ENCODE peak calls at places on chromosomes 5 and 9, in nine cellular contexts. One of them, this sample, is unnamed.

GRCh38 chr5:57531333-57531732 is 48.7 kb upstream of the ACTBL2 start:
- DNase-seq in Peyer's patch: no peak
- DNase-seq in CD8-positive, alpha-beta T cell: no peak
- DNase-seq in heart left ventricle: no peak
- DNase-seq in OCI-LY7: no peak
- DNase-seq in prostate gland: no peak
- DNase-seq in MM.1S: peak
- DNase-seq in uterus: no peak
- DNase-seq in IMR-90: no peak
- DNase-seq in this sample: no peak

GRCh38 chr9:127445851-127446719 is 5.1 kb downstream of the RPL12 start:
- DNase-seq in prostate gland: no peak
- DNase-seq in CD8-positive, alpha-beta T cell: no peak
- DNase-seq in heart left ventricle: no peak
- DNase-seq in OCI-LY7: peak
- DNase-seq in Peyer's patch: peak
- DNase-seq in IMR-90: no peak
- DNase-seq in MM.1S: no peak
- DNase-seq in uterus: no peak
- DNase-seq in this sample: no peak

GRCh38 chr5:101658433-101658832 is 637.7 kb downstream of the SLCO4C1 start:
- DNase-seq in OCI-LY7: no peak
- DNase-seq in IMR-90: no peak
- DNase-seq in heart left ventricle: no peak
- DNase-seq in Peyer's patch: no peak
- DNase-seq in MM.1S: no peak
- DNase-seq in prostate gland: no peak
- DNase-seq in CD8-positive, alpha-beta T cell: no peak
- DNase-seq in uterus: no peak
- DNase-seq in this sample: no peak

GRCh38 chr5:43638107-43638506 is 35.1 kb downstream of the NNT start:
- DNase-seq in OCI-LY7: no peak
- DNase-seq in MM.1S: no peak
- DNase-seq in prostate gland: no peak
- DNase-seq in heart left ventricle: no peak
- DNase-seq in CD8-positive, alpha-beta T cell: no peak
- DNase-seq in uterus: no peak
- DNase-seq in IMR-90: no peak
- DNase-seq in Peyer's patch: no peak
- DNase-seq in this sample: no peak

GRCh38 chr5:1161832-1162229 is 39.6 kb upstream of the SLC6A19 start:
- DNase-seq in MM.1S: no peak
- DNase-seq in IMR-90: no peak
- DNase-seq in uterus: no peak
- DNase-seq in OCI-LY7: no peak
- DNase-seq in heart left ventricle: peak
- DNase-seq in CD8-positive, alpha-beta T cell: no peak
- DNase-seq in prostate gland: peak
- DNase-seq in Peyer's patch: peak
- DNase-seq in this sample: peak

GRCh38 chr5:150352531-150353394 is 4.7 kb upstream of the TCOF1 start:
- DNase-seq in prostate gland: no peak
- DNase-seq in Peyer's patch: no peak
- DNase-seq in uterus: no peak
- DNase-seq in MM.1S: no peak
- DNase-seq in OCI-LY7: no peak
- DNase-seq in CD8-positive, alpha-beta T cell: no peak
- DNase-seq in IMR-90: peak
- DNase-seq in heart left ventricle: no peak
- DNase-seq in this sample: no peak

GRCh38 chr9:133200631-133201030 is 8.4 kb downstream of the OBP2B start:
- DNase-seq in OCI-LY7: no peak
- DNase-seq in CD8-positive, alpha-beta T cell: no peak
- DNase-seq in uterus: no peak
- DNase-seq in heart left ventricle: no peak
- DNase-seq in Peyer's patch: no peak
- DNase-seq in IMR-90: no peak
- DNase-seq in prostate gland: no peak
- DNase-seq in MM.1S: no peak
- DNase-seq in this sample: no peak

GRCh38 chr9:88998911-88999310 is 7.6 kb downstream of the S1PR3 start:
- DNase-seq in prostate gland: no peak
- DNase-seq in CD8-positive, alpha-beta T cell: no peak
- DNase-seq in heart left ventricle: peak
- DNase-seq in uterus: peak
- DNase-seq in Peyer's patch: no peak
- DNase-seq in IMR-90: no peak
- DNase-seq in OCI-LY7: no peak
- DNase-seq in MM.1S: no peak
- DNase-seq in this sample: peak

GRCh38 chr5:168159425-168159824 is 132.0 kb upstream of the WWC1 start:
- DNase-seq in IMR-90: no peak
- DNase-seq in CD8-positive, alpha-beta T cell: no peak
- DNase-seq in uterus: no peak
- DNase-seq in MM.1S: peak
- DNase-seq in prostate gland: no peak
- DNase-seq in OCI-LY7: peak
- DNase-seq in Peyer's patch: peak
- DNase-seq in heart left ventricle: no peak
- DNase-seq in this sample: peak

GRCh38 chr9:137301086-137301947 is 754 bp downstream of the NRARP start:
- DNase-seq in uterus: no peak
- DNase-seq in OCI-LY7: no peak
- DNase-seq in prostate gland: peak
- DNase-seq in IMR-90: peak
- DNase-seq in Peyer's patch: peak
- DNase-seq in heart left ventricle: peak
- DNase-seq in MM.1S: no peak
- DNase-seq in CD8-positive, alpha-beta T cell: no peak
- DNase-seq in this sample: peak
- TF ChIP-seq CTCF in uterus: peak
- TF ChIP-seq CTCF in OCI-LY7: peak
- TF ChIP-seq CTCF in prostate gland: peak
- TF ChIP-seq CTCF in IMR-90: peak
- TF ChIP-seq CTCF in Peyer's patch: peak
- TF ChIP-seq CTCF in heart left ventricle: peak
- TF ChIP-seq CTCF in MM.1S: no peak
- TF ChIP-seq CTCF in CD8-positive, alpha-beta T cell: no peak
- TF ChIP-seq CTCF in this sample: no peak

GRCh38 chr5:64188776-64189175 is 23.1 kb downstream of the RNF180 start:
- DNase-seq in uterus: no peak
- DNase-seq in MM.1S: no peak
- DNase-seq in CD8-positive, alpha-beta T cell: no peak
- DNase-seq in prostate gland: no peak
- DNase-seq in IMR-90: no peak
- DNase-seq in Peyer's patch: no peak
- DNase-seq in heart left ventricle: no peak
- DNase-seq in OCI-LY7: no peak
- DNase-seq in this sample: no peak

GRCh38 chr5:64184832-64185231 is 19.2 kb downstream of the RNF180 start:
- DNase-seq in IMR-90: no peak
- DNase-seq in OCI-LY7: no peak
- DNase-seq in MM.1S: peak
- DNase-seq in prostate gland: no peak
- DNase-seq in CD8-positive, alpha-beta T cell: no peak
- DNase-seq in Peyer's patch: no peak
- DNase-seq in heart left ventricle: no peak
- DNase-seq in uterus: no peak
- DNase-seq in this sample: no peak

GRCh38 chr5:64180661-64181343 is 15.2 kb downstream of the RNF180 start:
- DNase-seq in IMR-90: no peak
- DNase-seq in MM.1S: no peak
- DNase-seq in uterus: no peak
- DNase-seq in OCI-LY7: no peak
- DNase-seq in CD8-positive, alpha-beta T cell: no peak
- DNase-seq in Peyer's patch: no peak
- DNase-seq in prostate gland: no peak
- DNase-seq in heart left ventricle: no peak
- DNase-seq in this sample: no peak

GRCh38 chr5:64181440-64181839 is 15.8 kb downstream of the RNF180 start:
- DNase-seq in heart left ventricle: no peak
- DNase-seq in CD8-positive, alpha-beta T cell: no peak
- DNase-seq in Peyer's patch: no peak
- DNase-seq in OCI-LY7: no peak
- DNase-seq in prostate gland: no peak
- DNase-seq in IMR-90: no peak
- DNase-seq in uterus: no peak
- DNase-seq in MM.1S: no peak
- DNase-seq in this sample: no peak

DNA sequence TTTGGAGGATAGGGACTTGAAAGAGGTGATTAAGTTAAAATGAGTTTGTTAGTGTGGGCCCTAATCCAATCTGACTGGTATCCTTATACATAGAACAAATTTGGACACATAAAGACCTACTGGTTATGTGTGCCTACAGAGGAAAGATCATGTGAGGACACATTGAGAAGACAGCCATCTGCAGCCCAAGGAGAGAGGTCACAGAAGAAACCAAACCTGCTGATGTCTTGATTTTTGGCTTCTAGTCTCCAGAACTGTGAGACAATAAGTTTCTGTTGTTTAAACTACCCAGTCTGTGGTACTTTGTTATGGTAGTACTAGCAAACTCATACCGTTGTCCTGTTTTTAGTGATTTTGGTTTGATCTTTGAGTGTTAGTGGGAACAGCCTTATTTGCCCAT is 18.3 kb downstream of the RNF180 start:
- DNase-seq in CD8-positive, alpha-beta T cell: no peak
- DNase-seq in heart left ventricle: no peak
- DNase-seq in uterus: no peak
- DNase-seq in OCI-LY7: no peak
- DNase-seq in Peyer's patch: no peak
- DNase-seq in MM.1S: peak
- DNase-seq in IMR-90: no peak
- DNase-seq in prostate gland: no peak
- DNase-seq in this sample: no peak
- H3K27ac ChIP-seq in CD8-positive, alpha-beta T cell: no peak
- H3K27ac ChIP-seq in heart left ventricle: no peak
- H3K27ac ChIP-seq in uterus: no peak
- H3K27ac ChIP-seq in OCI-LY7: no peak
- H3K27ac ChIP-seq in Peyer's patch: no peak
- H3K27ac ChIP-seq in MM.1S: peak
- H3K27ac ChIP-seq in IMR-90: no peak
- H3K27ac ChIP-seq in prostate gland: no peak
- H3K27ac ChIP-seq in this sample: no peak

GRCh38 chr5:134620634-134621033 is 12.0 kb downstream of the SAR1B start:
- DNase-seq in MM.1S: no peak
- DNase-seq in uterus: no peak
- DNase-seq in heart left ventricle: no peak
- DNase-seq in OCI-LY7: no peak
- DNase-seq in IMR-90: no peak
- DNase-seq in prostate gland: no peak
- DNase-seq in Peyer's patch: no peak
- DNase-seq in CD8-positive, alpha-beta T cell: no peak
- DNase-seq in this sample: no peak
- TF ChIP-seq CTCF in MM.1S: no peak
- TF ChIP-seq CTCF in uterus: no peak
- TF ChIP-seq CTCF in heart left ventricle: no peak
- TF ChIP-seq CTCF in OCI-LY7: no peak
- TF ChIP-seq CTCF in IMR-90: no peak
- TF ChIP-seq CTCF in prostate gland: no peak
- TF ChIP-seq CTCF in Peyer's patch: no peak
- TF ChIP-seq CTCF in CD8-positive, alpha-beta T cell: no peak
- TF ChIP-seq CTCF in this sample: no peak

GRCh38 chr9:122020398-122020797 is 72.7 kb downstream of the TTLL11 start:
- DNase-seq in heart left ventricle: no peak
- DNase-seq in OCI-LY7: no peak
- DNase-seq in CD8-positive, alpha-beta T cell: no peak
- DNase-seq in uterus: no peak
- DNase-seq in prostate gland: no peak
- DNase-seq in MM.1S: no peak
- DNase-seq in IMR-90: peak
- DNase-seq in Peyer's patch: no peak
- DNase-seq in this sample: no peak
- H3K27ac ChIP-seq in heart left ventricle: no peak
- H3K27ac ChIP-seq in OCI-LY7: no peak
- H3K27ac ChIP-seq in CD8-positive, alpha-beta T cell: no peak
- H3K27ac ChIP-seq in uterus: no peak
- H3K27ac ChIP-seq in prostate gland: no peak
- H3K27ac ChIP-seq in MM.1S: no peak
- H3K27ac ChIP-seq in IMR-90: no peak
- H3K27ac ChIP-seq in Peyer's patch: no peak
- H3K27ac ChIP-seq in this sample: no peak

DNA sequence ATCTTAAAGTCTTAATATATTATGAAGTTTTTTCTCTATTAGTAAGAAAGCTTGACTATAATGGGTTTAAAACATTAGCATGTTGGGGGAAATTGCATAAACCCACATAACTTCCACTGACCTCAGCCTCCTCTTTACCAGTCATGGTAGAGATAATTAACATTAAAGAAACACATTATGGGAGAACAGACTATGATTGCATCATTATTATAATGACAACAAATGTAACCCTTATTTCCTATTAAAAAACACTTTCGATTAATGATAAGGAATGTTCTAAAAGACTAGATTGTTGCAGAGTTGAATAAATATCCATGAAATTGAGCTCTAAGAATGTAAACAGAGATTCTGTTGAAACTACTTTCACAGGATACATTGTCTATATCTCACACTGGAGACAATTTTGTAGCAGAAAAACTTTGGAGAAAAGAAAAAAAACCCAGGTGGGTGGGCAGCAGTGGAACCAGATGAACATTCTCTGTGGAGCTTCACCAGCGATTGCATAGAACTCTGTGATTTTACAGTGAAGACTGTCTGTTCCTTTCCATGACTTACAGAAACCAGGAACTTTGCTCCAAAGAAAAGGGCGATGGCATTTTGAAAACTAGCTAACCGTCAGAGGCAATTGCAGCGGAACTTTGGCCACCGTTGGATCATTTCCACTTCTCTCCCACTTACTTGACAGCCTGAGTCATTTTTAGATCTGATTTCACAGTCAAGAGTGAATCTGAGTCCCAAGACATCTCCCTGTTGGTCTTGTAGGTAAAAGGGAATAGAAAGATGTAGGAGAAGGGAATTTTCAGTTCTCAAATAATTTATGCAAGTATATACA is 21.0 kb upstream of the ERAP2 start:
- DNase-seq in prostate gland: no peak
- DNase-seq in heart left ventricle: no peak
- DNase-seq in CD8-positive, alpha-beta T cell: no peak
- DNase-seq in uterus: no peak
- DNase-seq in Peyer's patch: peak
- DNase-seq in IMR-90: peak
- DNase-seq in OCI-LY7: no peak
- DNase-seq in MM.1S: no peak
- DNase-seq in this sample: no peak
- TF ChIP-seq CTCF in prostate gland: no peak
- TF ChIP-seq CTCF in heart left ventricle: no peak
- TF ChIP-seq CTCF in CD8-positive, alpha-beta T cell: no peak
- TF ChIP-seq CTCF in uterus: no peak
- TF ChIP-seq CTCF in Peyer's patch: no peak
- TF ChIP-seq CTCF in IMR-90: no peak
- TF ChIP-seq CTCF in OCI-LY7: no peak
- TF ChIP-seq CTCF in MM.1S: no peak
- TF ChIP-seq CTCF in this sample: no peak

This sample was measured in stomach.